ENCODE peak calls at places on chromosomes 4 and X, in eight cellular contexts. V is HCT116, A is vagina, M is stomach, O is upper lobe of left lung, P is esophagus muscularis mucosa, U is Panc1, L is transverse colon. C is an unnamed sample. For H3K36me3, the result is how much of the 10 kb centered on the place peaks cover.

GRCh38 chr4:73234712-73235111 is 23.9 kb downstream of the ANKRD17 start:
- DNase-seq in V (no peak), A (no peak), M (no peak), O (no peak), P (no peak), U (no peak), L (no peak), C (no peak)

GRCh38 chr4:85028910-85029309 is 62.4 kb upstream of the WDFY3 start:
- DNase-seq in V (no peak), A (no peak), M (no peak), O (no peak), P (no peak), U (no peak), L (no peak), C (no peak)

GRCh38 chr4:102390438-102390837 is 45.2 kb upstream of the SLC39A8 start:
- DNase-seq in V (no peak), A (no peak), M (no peak), O (no peak), P (no peak), U (no peak), L (no peak), C (no peak)

GRCh38 chrX:155876704-155877103 is 4.4 kb upstream of the VAMP7 start:
- DNase-seq in V (no peak), A (no peak), M (no peak), O (no peak), P (no peak), U (no peak), L (no peak), C (no peak)

GRCh38 chrX:148649145-148649645 is 148.8 kb downstream of the AFF2 start:
- DNase-seq in V (no peak), A (no peak), M (no peak), O (no peak), P (no peak), U (no peak), L (no peak), C (no peak)

GRCh38 chr4:75004755-75005668 is 72.1 kb downstream of the PARM1 start:
- DNase-seq in V (no peak), A (no peak), M (peak), O (no peak), P (no peak), U (no peak), L (no peak), C (no peak)

GRCh38 chrX:69372435-69372834 is 131.7 kb upstream of the NALF2 start:
- DNase-seq in V (no peak), A (peak), M (no peak), O (no peak), P (no peak), U (no peak), L (no peak), C (no peak)

GRCh38 chr4:41838590-41838989 is 90.1 kb upstream of the PHOX2B start:
- DNase-seq in V (no peak), A (no peak), M (no peak), O (no peak), P (no peak), U (no peak), L (no peak), C (no peak)

GRCh38 chr4:1714303-1715001 is 2.3 kb upstream of the SLBP start:
- DNase-seq in V (no peak), A (no peak), M (no peak), O (no peak), P (no peak), U (no peak), L (no peak), C (no peak)

GRCh38 chr4:90215286-90215685 is 88.1 kb downstream of the CCSER1 start:
- DNase-seq in V (no peak), A (no peak), M (no peak), O (no peak), P (no peak), U (no peak), L (no peak), C (no peak)

GRCh38 chrX:134672101-134672500 is 13.8 kb upstream of the PLAC1 start:
- DNase-seq in V (no peak), A (no peak), M (no peak), O (no peak), P (no peak), U (no peak), L (no peak), C (no peak)

GRCh38 chrX:137547291-137547690 is 18.6 kb upstream of the ZIC3 start:
- DNase-seq in V (no peak), A (no peak), M (no peak), O (peak), P (no peak), U (no peak), L (no peak), C (no peak)

GRCh38 chr4:78432896-78433295 is 118.7 kb upstream of the ANXA3 start:
- DNase-seq in V (no peak), A (no peak), M (no peak), O (no peak), P (peak), U (no peak), L (no peak), C (no peak)

GRCh38 chr4:84966382-84967291 is at the start of gene WDFY3:
- DNase-seq in V (peak), A (peak), M (peak), O (peak), P (peak), U (no peak), L (peak), C (peak)

GRCh38 chr4:94577136-94577535 is 125.4 kb downstream of the PDLIM5 start:
- DNase-seq in V (no peak), A (no peak), M (no peak), O (no peak), P (no peak), U (no peak), L (peak), C (peak)

GRCh38 chr4:13783800-13784411 is 156.4 kb upstream of the BOD1L1 start:
- DNase-seq in V (no peak), A (no peak), M (no peak), O (no peak), P (no peak), U (no peak), L (no peak), C (no peak)

GRCh38 chr4:16505726-16506125 is 279.5 kb upstream of the TAPT1 start:
- DNase-seq in V (no peak), A (no peak), M (no peak), O (no peak), P (no peak), U (no peak), L (no peak), C (no peak)

GRCh38 chr4:40192286-40193017 is 4.4 kb upstream of the RHOH start:
- DNase-seq in V (no peak), A (peak), M (no peak), O (no peak), P (no peak), U (no peak), L (peak), C (no peak)

GRCh38 chr4:63663870-63664269 is 745.4 kb downstream of the TECRL start:
- DNase-seq in V (no peak), A (no peak), M (no peak), O (no peak), P (no peak), U (no peak), L (no peak), C (no peak)

GRCh38 chr4:140154572-140154891 is 548 bp upstream of the MAML3 start:
- DNase-seq in V (no peak), A (no peak), M (no peak), O (no peak), P (no peak), U (no peak), L (no peak), C (no peak)

GRCh38 chrX:33336783-33337182 is 125.4 kb upstream of the DMD start:
- DNase-seq in V (no peak), A (no peak), M (no peak), O (no peak), P (no peak), U (no peak), L (no peak), C (no peak)

GRCh38 chr4:47538516-47538915 is 53.4 kb downstream of the ATP10D start:
- DNase-seq in V (no peak), A (no peak), M (no peak), O (no peak), P (no peak), U (no peak), L (no peak), C (no peak)

GRCh38 chrX:12319955-12320354 is 181.7 kb downstream of the FRMPD4 start:
- DNase-seq in V (no peak), A (no peak), M (no peak), O (no peak), P (no peak), U (no peak), L (no peak), C (no peak)

GRCh38 chrX:118211891-118212816 is 95.5 kb upstream of the KLHL13 start:
- DNase-seq in V (no peak), A (no peak), M (no peak), O (no peak), P (no peak), U (no peak), L (no peak), C (no peak)

GRCh38 chrX:110759785-110760184 is 35.8 kb downstream of the CHRDL1 start:
- DNase-seq in V (no peak), A (no peak), M (no peak), O (no peak), P (no peak), U (no peak), L (no peak), C (no peak)

GRCh38 chrX:78102100-78102499 is 1.9 kb upstream of the PGK1 start:
- DNase-seq in V (no peak), A (no peak), M (no peak), O (no peak), P (no peak), U (no peak), L (no peak), C (no peak)

GRCh38 chr4:13092702-13093101 is 391.4 kb downstream of the RAB28 start:
- DNase-seq in V (no peak), A (no peak), M (no peak), O (no peak), P (no peak), U (no peak), L (no peak), C (no peak)

GRCh38 chrX:153946910-153947769 is 2.7 kb upstream of the RENBP start:
- DNase-seq in V (peak), A (no peak), M (peak), O (no peak), P (no peak), U (no peak), L (peak), C (peak)

GRCh38 chr4:8181844-8182243 is 17.2 kb upstream of the SH3TC1 start:
- DNase-seq in V (no peak), A (no peak), M (peak), O (peak), P (no peak), U (no peak), L (peak), C (no peak)

GRCh38 chrX:110167952-110168451 is 149.9 kb downstream of the AMMECR1 start:
- DNase-seq in V (no peak), A (no peak), M (no peak), O (peak), P (no peak), U (no peak), L (peak), C (no peak)

GRCh38 chr4:69088473-69088872 is 7.8 kb upstream of the UGT2B7 start:
- DNase-seq in V (no peak), A (no peak), M (no peak), O (no peak), P (no peak), U (no peak), L (no peak), C (no peak)

DNA sequence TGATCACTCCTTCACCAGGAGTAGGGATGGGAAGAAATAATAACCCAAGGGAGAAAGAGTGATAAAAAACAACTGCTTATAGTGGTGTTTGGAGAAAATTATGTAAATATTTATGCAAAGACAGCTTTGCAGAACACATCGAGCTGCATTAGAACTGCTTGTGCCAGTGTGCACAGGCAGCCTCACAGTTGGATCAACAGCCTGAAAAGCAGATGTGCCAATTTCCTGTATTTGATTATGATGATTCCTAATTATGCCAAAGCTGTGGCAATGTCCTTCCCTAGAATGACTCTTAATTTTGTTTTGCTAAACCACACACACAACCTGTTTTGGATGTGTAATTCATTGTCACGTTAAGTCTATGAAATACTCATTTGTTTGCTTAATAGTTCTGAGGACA is 30.6 kb upstream of the ANTXR2 start:
- DNase-seq in V (no peak), A (no peak), M (no peak), O (no peak), P (no peak), U (no peak), L (no peak), C (no peak)
- TF ChIP-seq POLR2AphosphoS5 in V (no peak), A (no peak), M (no peak), O (no peak), P (no peak), U (no peak), L (no peak), C (no peak)

GRCh38 chr4:77065382-77065781 is 10.4 kb downstream of the CCNI start:
- DNase-seq in V (no peak), A (no peak), M (no peak), O (no peak), P (no peak), U (no peak), L (no peak), C (no peak)
- H3K36me3 ChIP-seq in V (under half), A (under half), M (half or more), O (under half), P (under half), U (under half), L (under half), C (under half)

GRCh38 chrX:55450259-55450658 is 1.7 kb upstream of the MAGEH1 start:
- DNase-seq in V (no peak), A (no peak), M (no peak), O (no peak), P (no peak), U (no peak), L (no peak), C (no peak)

GRCh38 chrX:55451125-55451524 is 802 bp upstream of the MAGEH1 start:
- DNase-seq in V (no peak), A (no peak), M (no peak), O (no peak), P (no peak), U (no peak), L (no peak), C (no peak)

GRCh38 chrX:55452825-55453124 is 848 bp downstream of the MAGEH1 start:
- DNase-seq in V (no peak), A (no peak), M (no peak), O (no peak), P (no peak), U (no peak), L (no peak), C (no peak)

GRCh38 chrX:55451626-55451989 is 319 bp upstream of the MAGEH1 start:
- DNase-seq in V (no peak), A (no peak), M (no peak), O (peak), P (no peak), U (no peak), L (no peak), C (no peak)

DNA sequence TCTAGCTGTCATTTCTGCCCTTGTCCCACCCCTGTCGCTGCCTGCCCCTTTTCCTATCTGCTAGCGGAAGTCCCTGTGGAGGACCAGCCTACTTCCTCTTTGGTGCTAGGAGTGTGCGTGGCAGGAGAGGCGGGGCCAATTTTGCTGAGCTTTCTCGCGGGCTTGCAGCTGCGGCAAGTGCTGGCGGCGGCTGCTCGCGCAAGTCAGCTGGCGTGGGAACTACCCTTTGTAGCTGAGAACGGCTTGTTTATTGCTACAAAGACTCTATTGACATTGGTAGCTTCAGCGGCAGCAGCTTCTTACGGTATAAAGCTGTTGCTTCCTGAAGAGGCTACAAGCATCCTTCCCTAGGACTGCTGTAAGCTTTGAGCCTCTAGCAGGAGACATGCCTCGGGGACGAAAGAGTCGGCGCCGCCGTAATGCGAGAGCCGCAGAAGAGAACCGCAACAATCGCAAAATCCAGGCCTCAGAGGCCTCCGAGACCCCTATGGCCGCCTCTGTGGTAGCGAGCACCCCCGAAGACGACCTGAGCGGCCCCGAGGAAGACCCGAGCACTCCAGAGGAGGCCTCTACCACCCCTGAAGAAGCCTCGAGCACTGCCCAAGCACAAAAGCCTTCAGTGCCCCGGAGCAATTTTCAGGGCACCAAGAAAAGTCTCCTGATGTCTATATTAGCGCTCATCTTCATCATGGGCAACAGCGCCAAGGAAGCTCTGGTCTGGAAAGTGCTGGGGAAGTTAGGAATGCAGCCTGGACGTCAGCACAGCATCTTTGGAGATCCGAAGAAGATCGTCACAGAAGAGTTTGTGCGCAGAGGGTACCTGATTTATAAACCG is at the start of gene MAGEH1:
- DNase-seq in V (no peak), A (peak), M (peak), O (peak), P (peak), U (no peak), L (peak), C (peak)
- TF ChIP-seq POLR2AphosphoS5 in V (no peak), A (peak), M (peak), O (peak), P (peak), U (peak), L (peak), C (peak)

GRCh38 chrX:9717376-9717775 is 48.3 kb downstream of the GPR143 start:
- DNase-seq in V (no peak), A (no peak), M (no peak), O (no peak), P (no peak), U (no peak), L (no peak), C (no peak)
- H3K36me3 ChIP-seq in V (under half), A (under half), M (half or more), O (under half), P (under half), U (under half), L (under half), C (under half)

GRCh38 chrX:17295788-17296187 is 79.2 kb upstream of the NHS start:
- DNase-seq in V (no peak), A (no peak), M (no peak), O (no peak), P (no peak), U (no peak), L (no peak), C (no peak)
- TF ChIP-seq POLR2AphosphoS5 in V (no peak), A (no peak), M (no peak), O (no peak), P (no peak), U (no peak), L (no peak), C (no peak)

DNA sequence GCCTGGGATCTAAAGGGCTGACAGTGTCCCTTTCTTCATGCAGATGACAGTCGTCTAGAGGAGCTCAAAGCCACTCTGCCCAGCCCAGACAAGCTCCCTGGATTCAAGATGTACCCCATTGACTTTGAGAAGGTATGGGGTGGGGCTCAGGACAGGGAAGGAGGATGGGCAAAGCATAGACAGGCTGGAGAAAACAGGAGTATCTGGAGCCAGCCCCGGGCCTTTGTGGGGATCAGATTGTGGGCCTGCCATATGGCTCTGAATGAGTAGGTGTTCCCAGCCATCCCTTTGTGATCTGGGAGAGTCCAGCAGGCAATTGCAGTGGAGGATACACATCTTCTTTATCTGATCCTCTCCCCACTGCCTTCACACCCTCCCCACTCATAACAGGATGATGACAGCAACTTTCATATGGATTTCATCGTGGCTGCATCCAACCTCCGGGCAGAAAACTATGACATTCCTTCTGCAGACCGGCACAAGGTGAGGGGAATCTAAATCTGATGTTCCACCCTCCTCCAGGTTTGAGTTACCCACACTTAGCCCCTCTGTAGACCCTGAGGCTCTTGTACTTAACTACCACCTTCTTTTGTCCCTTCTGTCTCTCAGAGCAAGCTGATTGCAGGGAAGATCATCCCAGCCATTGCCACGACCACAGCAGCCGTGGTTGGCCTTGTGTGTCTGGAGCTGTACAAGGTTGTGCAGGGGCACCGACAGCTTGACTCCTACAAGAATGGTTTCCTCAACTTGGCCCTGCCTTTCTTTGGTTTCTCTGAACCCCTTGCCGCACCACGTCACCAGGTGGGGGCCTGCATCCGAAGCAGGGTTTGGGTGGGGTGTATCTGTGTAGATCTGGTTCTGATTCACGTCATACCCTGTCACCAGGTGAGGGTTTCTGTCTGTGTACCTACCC is 5.8 kb upstream of the CDK16 start:
- DNase-seq in V (no peak), A (no peak), M (no peak), O (no peak), P (no peak), U (no peak), L (peak), C (peak)
- H3K36me3 ChIP-seq in V (under half), A (half or more), M (half or more), O (under half), P (under half), U (under half), L (under half), C (half or more)

GRCh38 chrX:71216446-71216845 is 6.6 kb upstream of the GJB1 start:
- DNase-seq in V (no peak), A (no peak), M (no peak), O (no peak), P (no peak), U (no peak), L (peak), C (no peak)

GRCh38 chrX:71214604-71215334 is 8.3 kb upstream of the GJB1 start:
- DNase-seq in V (no peak), A (no peak), M (peak), O (no peak), P (no peak), U (no peak), L (peak), C (no peak)

GRCh38 chrX:71215335-71215912 is 7.6 kb upstream of the GJB1 start:
- DNase-seq in V (no peak), A (no peak), M (peak), O (no peak), P (no peak), U (no peak), L (no peak), C (no peak)

GRCh38 chrX:71214152-71214551 is 8.9 kb upstream of the GJB1 start:
- DNase-seq in V (no peak), A (no peak), M (no peak), O (no peak), P (no peak), U (no peak), L (no peak), C (no peak)

DNA sequence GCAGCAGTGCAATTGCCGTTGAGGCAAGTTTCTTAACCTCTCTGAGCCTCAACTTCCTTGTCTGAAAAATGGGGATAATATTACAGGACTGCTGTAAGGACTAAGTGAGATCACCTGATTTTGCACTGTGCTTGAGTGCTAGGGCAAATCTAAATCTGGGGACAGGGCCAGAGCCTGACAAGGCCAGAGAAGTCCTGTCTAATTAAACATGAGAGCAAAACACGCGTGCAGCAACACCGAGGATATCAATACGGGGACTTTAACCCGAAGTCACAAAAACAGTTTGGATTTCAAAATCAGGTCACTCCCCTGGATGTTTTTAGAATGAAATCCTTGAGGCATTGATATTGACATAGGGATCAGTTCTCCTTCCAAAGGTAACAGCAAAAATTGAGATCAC is 5.7 kb upstream of the GJB1 start:
- DNase-seq in V (no peak), A (no peak), M (no peak), O (no peak), P (no peak), U (no peak), L (no peak), C (no peak)
- TF ChIP-seq POLR2AphosphoS5 in V (no peak), A (no peak), M (no peak), O (no peak), P (no peak), U (no peak), L (no peak), C (no peak)

GRCh38 chrX:4035874-4036273 is 322.4 kb upstream of the PRKX start:
- DNase-seq in V (no peak), A (no peak), M (no peak), O (no peak), P (no peak), U (no peak), L (no peak), C (no peak)
- H3K36me3 ChIP-seq in V (under half), A (under half), M (under half), O (under half), P (under half), U (under half), L (under half), C (under half)

C was measured in sigmoid colon.